ENCODE peak calls at places on chromosomes 12 and 14, in six cellular contexts. O is neural progenitor cell, I is IMR-90, Y is K562, S is mammary epithelial cell, G is PC-3. T is an unnamed sample.

GRCh38 chr12:11718768-11719253 is 69.3 kb downstream of the ETV6 start:
- DNase-seq in O (peak), I (peak), Y (no peak), S (peak), G (peak), T (peak)

GRCh38 chr12:65156366-65156831 is 13.0 kb upstream of the LEMD3 start:
- DNase-seq in O (no peak), I (peak), Y (no peak), S (no peak), G (no peak), T (peak)

GRCh38 chr14:80393766-80394165 is 182.5 kb upstream of the DIO2 start:
- DNase-seq in O (no peak), I (peak), Y (no peak), S (no peak), G (no peak), T (no peak)

GRCh38 chr12:123150273-123150803 is 552 bp downstream of the PITPNM2 start:
- DNase-seq in O (peak), I (no peak), Y (peak), S (no peak), G (peak), T (no peak)

GRCh38 chr12:94326727-94327126 is 132.9 kb downstream of the CEP83 start:
- DNase-seq in O (no peak), I (peak), Y (no peak), S (peak), G (peak), T (no peak)

GRCh38 chr12:47748899-47749298 is 9.8 kb downstream of the RAPGEF3 start:
- DNase-seq in O (no peak), I (no peak), Y (no peak), S (no peak), G (no peak), T (no peak)

GRCh38 chr12:82314406-82314892 is 43.7 kb downstream of the CCDC59 start:
- DNase-seq in O (peak), I (no peak), Y (no peak), S (peak), G (peak), T (no peak)

GRCh38 chr12:118371354-118372282 is 1.1 kb downstream of the TAOK3 start:
- DNase-seq in O (peak), I (no peak), Y (no peak), S (peak), G (peak), T (peak)

GRCh38 chr12:32587536-32588346 is 91.4 kb upstream of the DNM1L start:
- DNase-seq in O (no peak), I (no peak), Y (no peak), S (no peak), G (no peak), T (no peak)

GRCh38 chr14:72743626-72744025 is 150.3 kb downstream of the DPF3 start:
- DNase-seq in O (no peak), I (no peak), Y (no peak), S (no peak), G (no peak), T (no peak)

GRCh38 chr14:64741200-64741599 is 37.0 kb downstream of the PLEKHG3 start:
- DNase-seq in O (no peak), I (no peak), Y (no peak), S (no peak), G (no peak), T (no peak)

GRCh38 chr14:65095633-65096205 is 6.6 kb downstream of the MAX start:
- DNase-seq in O (no peak), I (peak), Y (no peak), S (no peak), G (no peak), T (peak)

GRCh38 chr12:25830456-25830855 is 128.0 kb upstream of the RASSF8 start:
- DNase-seq in O (no peak), I (no peak), Y (no peak), S (no peak), G (no peak), T (no peak)

GRCh38 chr12:123931686-123932321 is 40.8 kb downstream of the CCDC92 start:
- DNase-seq in O (no peak), I (no peak), Y (no peak), S (no peak), G (no peak), T (no peak)

GRCh38 chr12:93825926-93826599 is 148.9 kb downstream of the CRADD start:
- DNase-seq in O (no peak), I (no peak), Y (no peak), S (no peak), G (no peak), T (peak)

GRCh38 chr14:73752297-73752992 is 38.3 kb upstream of the PNMA1 start:
- DNase-seq in O (peak), I (peak), Y (no peak), S (peak), G (peak), T (peak)

GRCh38 chr14:105195533-105196227 is 14.6 kb upstream of the NUDT14 start:
- DNase-seq in O (peak), I (no peak), Y (no peak), S (no peak), G (no peak), T (peak)

GRCh38 chr14:105192866-105193731 is 12.0 kb upstream of the NUDT14 start:
- DNase-seq in O (no peak), I (peak), Y (no peak), S (no peak), G (no peak), T (peak)

GRCh38 chr14:105196228-105196960 is 15.3 kb upstream of the NUDT14 start:
- DNase-seq in O (peak), I (no peak), Y (peak), S (no peak), G (no peak), T (peak)

GRCh38 chr14:105195051-105195450 is 13.9 kb upstream of the NUDT14 start:
- DNase-seq in O (no peak), I (no peak), Y (no peak), S (no peak), G (no peak), T (no peak)

GRCh38 chr14:105193916-105194782 is 13.0 kb upstream of the NUDT14 start:
- DNase-seq in O (no peak), I (peak), Y (no peak), S (no peak), G (no peak), T (peak)
- H3K27ac ChIP-seq in O (no peak), I (no peak), Y (no peak), S (no peak), G (no peak), T (peak)

DNA sequence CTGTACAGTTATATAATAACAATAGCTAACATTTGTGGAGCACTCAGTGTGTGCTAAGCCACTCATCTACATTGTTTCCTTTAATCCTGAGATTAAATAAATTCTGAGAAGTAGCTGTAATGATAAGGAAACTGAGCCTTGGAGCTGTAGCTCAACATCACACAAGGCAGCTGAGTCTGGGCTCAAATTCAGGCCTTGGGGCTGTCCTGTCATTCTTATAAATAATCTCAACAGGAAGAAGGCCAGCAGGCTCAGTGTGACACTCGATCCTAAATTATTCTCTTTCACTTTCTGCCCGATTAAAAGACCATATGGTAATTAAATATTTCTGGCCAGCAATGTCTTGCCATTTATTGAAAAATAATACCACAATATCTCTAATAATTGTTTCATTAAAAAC is 24.5 kb downstream of the CDKN1B start:
- DNase-seq in O (no peak), I (no peak), Y (no peak), S (no peak), G (no peak), T (peak)
- H3K9ac ChIP-seq in O (no peak), I (no peak), Y (peak), S (no peak), G (no peak), T (no peak)

DNA sequence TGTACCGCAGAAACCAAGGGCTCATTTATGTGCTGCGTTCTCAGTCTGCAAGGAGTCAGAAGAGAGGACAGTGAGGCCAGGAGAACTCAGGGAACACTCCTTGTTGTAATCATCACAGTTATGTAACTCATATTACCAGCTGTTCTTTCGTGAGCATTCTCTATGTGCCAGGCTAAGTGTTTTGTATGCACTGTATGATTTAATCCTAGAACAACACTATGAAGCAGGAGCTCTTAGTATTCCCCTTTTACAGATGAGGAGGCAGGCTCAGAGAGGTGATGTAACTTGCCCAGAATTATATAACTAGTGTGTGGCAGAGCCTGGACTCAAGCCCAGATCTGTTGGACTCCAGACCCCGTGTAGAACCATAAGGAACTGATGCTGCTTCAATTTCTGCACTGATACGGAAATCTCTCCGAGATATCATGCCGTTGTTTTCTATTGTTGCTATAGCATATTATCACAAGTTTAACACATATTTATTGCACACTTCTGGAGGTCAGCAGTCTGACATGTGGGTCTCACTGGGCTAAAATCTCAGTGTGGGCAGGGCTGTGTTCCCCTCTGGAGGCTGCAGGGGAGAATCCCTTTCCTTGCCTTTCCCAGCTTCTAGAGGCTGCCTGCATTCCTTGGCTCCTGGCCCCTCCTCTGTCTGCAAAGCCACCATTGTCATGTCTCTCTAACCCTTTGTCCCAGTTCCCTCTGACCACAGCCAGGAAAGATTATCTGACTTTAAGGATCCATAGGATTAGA is 16.3 kb upstream of the CD9 start:
- DNase-seq in O (no peak), I (peak), Y (no peak), S (peak), G (no peak), T (no peak)
- H3K27ac ChIP-seq in O (no peak), I (no peak), Y (no peak), S (no peak), G (no peak), T (peak)

GRCh38 chr14:31877333-31877798 is 199.7 kb upstream of the ARHGAP5 start:
- DNase-seq in O (no peak), I (peak), Y (no peak), S (no peak), G (no peak), T (peak)

GRCh38 chr14:31879661-31880348 is 197.3 kb upstream of the ARHGAP5 start:
- DNase-seq in O (no peak), I (no peak), Y (no peak), S (no peak), G (no peak), T (peak)

GRCh38 chr14:31881531-31882310 is 195.4 kb upstream of the ARHGAP5 start:
- DNase-seq in O (no peak), I (peak), Y (no peak), S (peak), G (peak), T (no peak)

GRCh38 chr14:31884238-31884637 is 192.9 kb upstream of the ARHGAP5 start:
- DNase-seq in O (no peak), I (no peak), Y (no peak), S (no peak), G (no peak), T (no peak)

GRCh38 chr14:31880935-31881334 is 196.2 kb upstream of the ARHGAP5 start:
- DNase-seq in O (no peak), I (peak), Y (no peak), S (peak), G (peak), T (peak)
- H3K9ac ChIP-seq in O (no peak), I (no peak), Y (no peak), S (no peak), G (no peak), T (no peak)

DNA sequence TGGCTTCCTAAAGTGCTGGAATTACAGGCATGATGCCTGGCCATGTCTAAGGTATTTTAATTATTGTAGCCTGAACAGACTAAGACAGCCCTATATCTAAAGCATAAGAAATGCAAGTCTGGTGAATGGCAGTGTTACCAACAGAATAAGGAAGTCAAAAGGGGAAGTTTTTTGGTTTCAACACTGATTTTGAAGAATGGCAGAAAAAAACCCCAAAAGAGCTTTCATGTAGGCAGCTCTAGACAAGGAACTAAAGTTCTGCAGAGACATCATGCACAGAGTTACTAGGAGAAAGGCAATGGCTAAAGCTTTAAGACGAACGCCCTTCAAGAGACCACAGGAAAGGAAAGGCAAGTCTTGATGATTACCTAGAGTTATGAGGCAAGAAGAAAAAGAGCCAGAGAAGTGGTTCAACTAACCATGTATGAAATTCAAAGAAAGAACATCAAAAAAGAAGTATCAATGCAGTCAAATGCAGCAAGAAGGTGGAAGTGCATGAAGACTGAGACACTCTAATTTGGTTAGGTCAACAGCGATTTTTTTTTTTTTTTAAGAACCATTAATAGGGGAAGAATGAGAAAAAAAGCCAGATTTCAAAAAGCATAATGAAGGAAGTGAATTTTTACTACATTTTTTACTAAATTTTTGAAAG is 50.8 kb downstream of the RPS6KA5 start:
- DNase-seq in O (no peak), I (no peak), Y (no peak), S (no peak), G (no peak), T (no peak)
- H3K27ac ChIP-seq in O (no peak), I (no peak), Y (no peak), S (no peak), G (no peak), T (no peak)

DNA sequence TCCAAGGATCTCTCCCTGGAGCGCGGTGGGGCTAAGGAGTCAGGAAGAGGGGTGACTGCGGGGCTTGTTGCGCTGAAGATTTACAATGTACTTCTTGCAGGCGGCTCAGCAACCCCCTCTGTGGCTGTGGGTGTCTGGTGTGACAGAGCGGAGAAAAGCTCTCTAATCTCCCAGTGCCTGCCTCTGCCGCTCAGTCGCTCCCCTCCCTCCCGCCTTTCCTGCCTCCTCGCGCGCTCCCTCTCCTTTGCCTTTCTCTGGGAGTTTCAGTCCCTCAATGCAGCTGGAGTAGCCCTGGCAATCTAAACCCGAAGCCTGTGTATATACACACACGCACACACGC is 799 bp upstream of the TRHDE start:
- DNase-seq in O (peak), I (peak), Y (no peak), S (no peak), G (no peak), T (peak)
- H3K9ac ChIP-seq in O (no peak), I (peak), Y (no peak), S (peak), G (peak), T (no peak)

GRCh38 chr14:63300854-63301253 is 17.9 kb downstream of the GPHB5 start:
- DNase-seq in O (no peak), I (no peak), Y (no peak), S (no peak), G (no peak), T (no peak)
- H3K27ac ChIP-seq in O (no peak), I (no peak), Y (no peak), S (no peak), G (no peak), T (no peak)

GRCh38 chr12:92444763-92445162 is 258.0 kb upstream of the PLEKHG7 start:
- DNase-seq in O (no peak), I (no peak), Y (no peak), S (no peak), G (no peak), T (no peak)

GRCh38 chr12:92442782-92443181 is 260.0 kb upstream of the PLEKHG7 start:
- DNase-seq in O (no peak), I (no peak), Y (no peak), S (peak), G (no peak), T (no peak)

GRCh38 chr12:92440072-92440471 is 262.7 kb upstream of the PLEKHG7 start:
- DNase-seq in O (no peak), I (no peak), Y (no peak), S (no peak), G (no peak), T (no peak)

GRCh38 chr12:92446082-92446460 is 256.7 kb upstream of the PLEKHG7 start:
- DNase-seq in O (no peak), I (no peak), Y (no peak), S (peak), G (peak), T (no peak)

DNA sequence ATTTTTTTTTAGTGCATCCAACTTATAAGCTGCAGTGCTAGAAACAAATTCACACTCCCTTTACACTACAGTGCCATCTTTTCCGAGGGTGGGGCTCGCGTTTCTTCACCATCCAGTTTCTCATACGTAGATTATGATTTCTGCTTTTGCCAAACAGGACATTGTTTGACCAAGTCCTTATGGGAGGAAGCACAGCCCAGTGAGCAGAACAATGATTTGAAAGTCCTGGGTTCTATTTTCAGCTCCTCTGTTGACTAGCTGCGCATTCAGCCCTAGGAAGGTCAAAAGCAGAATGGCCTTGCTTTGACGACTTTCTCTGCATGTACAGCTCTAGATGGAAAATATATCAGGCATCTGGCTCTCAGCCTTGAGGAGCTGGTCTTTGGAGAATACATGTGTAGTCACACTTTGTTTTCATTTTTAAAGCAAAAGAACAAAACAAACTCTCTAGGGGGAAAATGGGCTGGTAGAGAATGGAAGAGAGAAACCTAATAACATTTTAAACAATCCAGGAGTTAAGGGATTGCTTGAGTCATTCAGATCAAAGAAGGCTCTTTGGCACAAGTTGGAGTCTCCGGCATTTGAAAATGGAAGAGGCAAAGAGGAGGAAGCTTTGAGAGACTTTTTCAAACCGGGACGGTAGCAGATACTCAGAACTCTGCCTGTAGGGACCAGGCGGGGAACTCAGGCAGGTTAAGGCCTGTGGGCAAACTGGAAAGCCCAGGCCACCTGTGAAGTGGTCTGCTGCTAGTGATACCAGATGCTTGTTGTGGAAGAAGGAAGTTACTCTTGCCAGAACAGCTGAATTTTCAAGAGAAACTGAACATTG is 257.3 kb upstream of the PLEKHG7 start:
- DNase-seq in O (no peak), I (no peak), Y (no peak), S (peak), G (no peak), T (no peak)
- H3K9ac ChIP-seq in O (no peak), I (no peak), Y (no peak), S (no peak), G (no peak), T (no peak)